ENCODE peak calls at places on chromosomes 13 and 19, in ten cellular contexts. Z, U, A, S, I, G, R, O, C and V are unnamed samples.

GRCh38 chr19:58515259-58515658 is 3.5 kb upstream of the SLC27A5 start:
- DNase-seq in Z (no peak), U (no peak), A (no peak), S (no peak), I (no peak), G (no peak), R (no peak), O (no peak), C (no peak), V (no peak)

GRCh38 chr13:109427148-109427547 is 359.2 kb downstream of the IRS2 start:
- DNase-seq in Z (no peak), U (no peak), A (peak), S (no peak), I (no peak), G (no peak), R (no peak), O (no peak), C (no peak), V (no peak)

GRCh38 chr13:94080527-94080926 is 399.0 kb downstream of the DCT start:
- DNase-seq in Z (no peak), U (no peak), A (no peak), S (no peak), I (no peak), G (no peak), R (no peak), O (no peak), C (no peak), V (no peak)

GRCh38 chr19:47673426-47673825 is 39.8 kb upstream of the EHD2 start:
- DNase-seq in Z (no peak), U (no peak), A (no peak), S (no peak), I (no peak), G (no peak), R (no peak), O (no peak), C (no peak), V (no peak)

GRCh38 chr13:105598551-105598950 is 936.9 kb downstream of the EFNB2 start:
- DNase-seq in Z (no peak), U (no peak), A (peak), S (no peak), I (peak), G (no peak), R (no peak), O (no peak), C (no peak), V (no peak)

GRCh38 chr13:102401305-102401704 is 543 bp downstream of the FGF14 start:
- DNase-seq in Z (no peak), U (no peak), A (peak), S (no peak), I (no peak), G (no peak), R (no peak), O (no peak), C (no peak), V (no peak)

GRCh38 chr19:30812099-30812684 is 440.0 kb downstream of the ZNF536 start:
- DNase-seq in Z (no peak), U (no peak), A (no peak), S (no peak), I (no peak), G (no peak), R (no peak), O (no peak), C (no peak), V (no peak)

GRCh38 chr19:518292-519231 is 11.3 kb downstream of the TPGS1 start:
- DNase-seq in Z (peak), U (no peak), A (no peak), S (no peak), I (no peak), G (no peak), R (no peak), O (no peak), C (no peak), V (peak)

GRCh38 chr19:16893686-16893990 is 4.8 kb downstream of the F2RL3 start:
- DNase-seq in Z (no peak), U (no peak), A (no peak), S (no peak), I (no peak), G (no peak), R (no peak), O (no peak), C (no peak), V (peak)

GRCh38 chr13:51585696-51586095 is 1.4 kb downstream of the WDFY2 start:
- DNase-seq in Z (no peak), U (no peak), A (peak), S (no peak), I (no peak), G (no peak), R (no peak), O (no peak), C (no peak), V (no peak)

GRCh38 chr13:94947965-94948371 is 235.6 kb upstream of the SOX21 start:
- DNase-seq in Z (no peak), U (no peak), A (no peak), S (no peak), I (no peak), G (no peak), R (no peak), O (no peak), C (no peak), V (no peak)

GRCh38 chr19:7214329-7215089 is 79.7 kb downstream of the INSR start:
- DNase-seq in Z (no peak), U (no peak), A (no peak), S (no peak), I (no peak), G (no peak), R (no peak), O (no peak), C (no peak), V (no peak)

GRCh38 chr19:16588089-16588823 is 16.0 kb upstream of the SLC35E1 start:
- DNase-seq in Z (no peak), U (no peak), A (no peak), S (no peak), I (no peak), G (no peak), R (no peak), O (no peak), C (no peak), V (no peak)